ENCODE peak calls at places on chromosomes 5 and 9, in seven cellular contexts. Y is SJSA1, F is PC-3, R is ovary, J is mesenchymal stem cell, E is PC-9, I is aorta. M is an unnamed sample.
A peak's percentile ranks its signal among the peaks of the same experiment; 100 is the strongest.

GRCh38 chr9:135968083-135968476 is 6.9 kb upstream of the UBAC1 start:
- DNase-seq in Y (no peak), F (no peak), R (no peak), J (peak; percentile 70), E (no peak), I (no peak), M (no peak)

GRCh38 chr9:91760906-91761305 is 189.1 kb downstream of the ROR2 start:
- DNase-seq in Y (no peak), F (no peak), R (no peak), J (no peak), E (no peak), I (no peak), M (no peak)

GRCh38 chr9:3879731-3880493 is 354.1 kb upstream of the RFX3 start:
- DNase-seq in Y (no peak), F (peak; percentile 60), R (no peak), J (no peak), E (no peak), I (no peak), M (no peak)

GRCh38 chr9:73200694-73201432 is 49.2 kb downstream of the ANXA1 start:
- DNase-seq in Y (no peak), F (peak; percentile 68), R (no peak), J (peak; percentile 56), E (peak; percentile 8), I (no peak), M (no peak)

GRCh38 chr9:7266911-7267555 is 509.3 kb downstream of the KDM4C start:
- DNase-seq in Y (no peak), F (no peak), R (no peak), J (no peak), E (no peak), I (no peak), M (no peak)

GRCh38 chr5:57887851-57888621 is 405.4 kb upstream of the ACTBL2 start:
- DNase-seq in Y (peak; percentile 61), F (peak; percentile 69), R (peak; percentile 18), J (peak; percentile 62), E (peak; percentile 58), I (no peak), M (no peak)

GRCh38 chr5:179558912-179559279 is 8.5 kb downstream of the RUFY1 start:
- DNase-seq in Y (no peak), F (peak; percentile 13), R (no peak), J (no peak), E (peak; percentile 45), I (no peak), M (no peak)

GRCh38 chr9:5470816-5471215 is 20.5 kb downstream of the CD274 start:
- DNase-seq in Y (no peak), F (no peak), R (no peak), J (no peak), E (no peak), I (no peak), M (no peak)

GRCh38 chr5:73507062-73507461 is 8.8 kb downstream of the BTF3 start:
- DNase-seq in Y (no peak), F (no peak), R (no peak), J (no peak), E (no peak), I (no peak), M (no peak)

GRCh38 chr5:157870837-157871834 is 12.2 kb upstream of the CLINT1 start:
- DNase-seq in Y (peak; percentile 75), F (peak; percentile 75), R (no peak), J (peak; percentile 71), E (no peak), I (no peak), M (no peak)

GRCh38 chr5:172694541-172694940 is 53.5 kb downstream of the NEURL1B start:
- DNase-seq in Y (no peak), F (no peak), R (no peak), J (no peak), E (no peak), I (peak; percentile 54), M (no peak)

GRCh38 chr5:58921106-58921505 is 338.2 kb downstream of the RAB3C start:
- DNase-seq in Y (no peak), F (no peak), R (no peak), J (peak; percentile 21), E (no peak), I (no peak), M (no peak)

GRCh38 chr5:145847499-145848497 is 12.7 kb upstream of the PRELID2 start:
- DNase-seq in Y (no peak), F (peak; percentile 72), R (no peak), J (peak; percentile 77), E (peak; percentile 21), I (no peak), M (no peak)

GRCh38 chr5:109006129-109006528 is 258.4 kb downstream of the FER start:
- DNase-seq in Y (no peak), F (no peak), R (no peak), J (no peak), E (no peak), I (no peak), M (no peak)

GRCh38 chr9:115668506-115668905 is 485.1 kb upstream of the PAPPA start:
- DNase-seq in Y (no peak), F (peak; percentile 37), R (no peak), J (peak; percentile 90), E (no peak), I (no peak), M (no peak)

GRCh38 chr5:135036405-135036804 is 2.4 kb upstream of the PITX1 start:
- DNase-seq in Y (no peak), F (no peak), R (no peak), J (no peak), E (no peak), I (peak; percentile 22), M (no peak)

GRCh38 chr9:89766981-89767380 is 162.2 kb downstream of the GADD45G start:
- DNase-seq in Y (no peak), F (no peak), R (no peak), J (peak; percentile 46), E (no peak), I (no peak), M (no peak)

GRCh38 chr9:97911528-97911927 is 10.8 kb downstream of the TRMO start:
- DNase-seq in Y (no peak), F (no peak), R (no peak), J (no peak), E (no peak), I (no peak), M (no peak)

GRCh38 chr5:169717298-169717697 is 80.2 kb downstream of the DOCK2 start:
- DNase-seq in Y (peak; percentile 13), F (peak; percentile 90), R (no peak), J (no peak), E (no peak), I (no peak), M (no peak)

GRCh38 chr9:27491164-27491563 is 32.9 kb upstream of the IFNK start:
- DNase-seq in Y (no peak), F (no peak), R (no peak), J (no peak), E (no peak), I (no peak), M (no peak)

DNA sequence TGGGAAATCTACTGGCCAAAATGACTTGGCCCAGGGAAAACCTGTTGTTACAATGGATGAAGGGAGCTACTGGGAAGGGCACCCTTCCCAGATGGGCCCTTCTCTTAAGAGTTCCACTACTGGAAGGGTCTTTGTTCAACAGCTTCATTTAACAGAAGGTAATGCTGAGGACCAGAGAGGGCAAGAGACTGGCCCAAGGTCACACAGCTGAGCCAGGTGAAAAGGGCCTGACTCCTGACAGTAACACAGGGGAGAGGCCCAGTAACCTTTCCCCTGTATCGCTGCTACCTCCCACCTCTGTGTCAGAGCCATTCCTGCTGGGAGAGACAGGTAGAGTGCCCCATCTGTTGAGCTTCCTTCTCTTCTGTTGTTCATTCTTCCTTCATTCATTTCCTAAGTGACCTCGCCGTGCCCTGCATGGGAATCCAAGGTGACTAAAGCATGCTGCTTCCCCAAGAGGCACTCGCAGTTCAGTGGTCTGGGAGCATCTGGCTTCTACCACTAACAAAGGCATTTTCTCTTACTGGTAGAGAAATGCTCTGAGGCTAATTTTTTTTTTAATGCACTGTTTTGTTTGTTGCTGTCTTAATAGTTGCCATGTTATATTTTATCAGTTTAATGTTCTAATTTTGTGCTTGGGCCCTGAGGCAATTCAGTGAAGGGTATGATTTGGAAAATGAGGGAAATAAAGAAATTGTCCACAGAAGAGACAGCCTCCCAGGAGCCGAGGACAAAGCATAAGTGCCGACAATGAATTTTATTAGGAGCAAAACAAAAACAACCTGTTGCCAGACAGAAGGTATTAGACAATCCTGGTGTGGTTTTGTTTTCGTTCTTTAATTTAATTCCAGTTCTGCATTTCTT is 4.7 kb upstream of the TCOF1 start:
- DNase-seq in Y (no peak), F (no peak), R (no peak), J (no peak), E (no peak), I (no peak), M (no peak)
- H3K27ac ChIP-seq in Y (no peak overlapping the region), F (no peak overlapping the region), R (no peak overlapping the region), J (no peak overlapping the region), E (no peak overlapping the region), I (no peak overlapping the region), M (no peak overlapping the region)

GRCh38 chr5:131357739-131358561 is 94.1 kb downstream of the CDC42SE2 start:
- DNase-seq in Y (no peak), F (no peak), R (no peak), J (no peak), E (no peak), I (no peak), M (no peak)

GRCh38 chr5:131361677-131362315 is 97.9 kb downstream of the CDC42SE2 start:
- DNase-seq in Y (no peak), F (no peak), R (no peak), J (no peak), E (no peak), I (no peak), M (no peak)

GRCh38 chr5:131353991-131354390 is 90.1 kb downstream of the CDC42SE2 start:
- DNase-seq in Y (no peak), F (no peak), R (no peak), J (no peak), E (no peak), I (no peak), M (no peak)

GRCh38 chr5:131356619-131357018 is 92.8 kb downstream of the CDC42SE2 start:
- DNase-seq in Y (no peak), F (no peak), R (no peak), J (no peak), E (no peak), I (no peak), M (no peak)

DNA sequence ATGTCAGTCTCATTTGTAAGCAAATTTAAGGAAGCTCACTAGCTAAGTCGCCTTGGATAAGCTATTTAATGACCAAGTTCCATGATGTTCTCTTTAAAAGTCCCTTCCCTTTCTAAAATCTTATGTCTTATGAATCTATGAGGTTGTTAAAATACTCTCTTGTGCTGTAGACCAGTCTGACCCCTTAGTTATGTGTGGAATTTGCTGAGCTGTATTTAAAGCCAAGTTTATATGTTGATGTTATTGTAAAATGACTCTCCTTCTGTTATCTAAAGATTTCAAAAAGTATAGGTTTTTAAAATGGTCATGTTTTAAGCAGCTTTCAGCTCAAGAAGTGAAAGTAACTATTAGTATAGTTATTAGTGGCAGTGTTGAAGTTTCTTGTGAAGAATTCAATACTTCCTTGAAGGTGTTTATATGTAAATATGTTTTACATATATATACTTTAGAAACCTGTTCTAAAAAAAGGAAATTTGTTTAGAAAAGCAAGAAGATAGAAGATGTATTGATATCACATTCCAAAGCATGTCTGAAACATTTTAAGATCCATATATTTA is 92.2 kb downstream of the CDC42SE2 start:
- DNase-seq in Y (no peak), F (no peak), R (no peak), J (peak; percentile 25), E (no peak), I (no peak), M (no peak)
- H3K27ac ChIP-seq in Y (no peak overlapping the region), F (no peak overlapping the region), R (no peak overlapping the region), J (peak overlapping the region; percentile 53), E (no peak overlapping the region), I (no peak overlapping the region), M (no peak overlapping the region)

GRCh38 chr9:109314011-109314531 is 6.8 kb downstream of the EPB41L4B start:
- DNase-seq in Y (no peak), F (peak; percentile 55), R (no peak), J (no peak), E (peak; percentile 9), I (no peak), M (no peak)
- H3K27ac ChIP-seq in Y (no peak overlapping the region), F (peak overlapping the region; percentile 54), R (no peak overlapping the region), J (no peak overlapping the region), E (no peak overlapping the region), I (no peak overlapping the region), M (no peak overlapping the region)

GRCh38 chr5:24102008-24102407 is 542.8 kb downstream of the CDH10 start:
- DNase-seq in Y (no peak), F (no peak), R (no peak), J (no peak), E (no peak), I (no peak), M (no peak)
- H3K27ac ChIP-seq in Y (no peak overlapping the region), F (no peak overlapping the region), R (no peak overlapping the region), J (no peak overlapping the region), E (no peak overlapping the region), I (no peak overlapping the region), M (no peak overlapping the region)